ENCODE peak calls at places on chromosomes 2 and 18, in five cellular contexts. H is effector memory CD4-positive, alpha-beta T cell; N is SJSA1; F is psoas muscle; U is right cardiac atrium. A is an unnamed sample.
A peak's percentile ranks its signal among the peaks of the same experiment; 100 is the strongest.

GRCh38 chr18:31045599-31045998 is 3.1 kb upstream of the DSC3 start:
- DNase-seq in H (no peak), N (no peak), F (no peak), U (no peak), A (no peak)

GRCh38 chr2:203759692-203760365 is 53.4 kb downstream of the CD28 start:
- DNase-seq in H (no peak), N (peak; percentile 53), F (peak; percentile 22), U (no peak), A (peak; percentile 74)

GRCh38 chr18:50218432-50219197 is 23.7 kb upstream of the MYO5B start:
- DNase-seq in H (peak; percentile 20), N (no peak), F (no peak), U (no peak), A (no peak)

GRCh38 chr2:19850526-19851050 is 51.2 kb downstream of the TTC32 start:
- DNase-seq in H (no peak), N (peak; percentile 26), F (no peak), U (no peak), A (no peak)

GRCh38 chr2:88521445-88522070 is 69.1 kb upstream of the FOXI3 start:
- DNase-seq in H (no peak), N (no peak), F (no peak), U (no peak), A (peak; percentile 8)

GRCh38 chr2:96116879-96117533 is 635 bp upstream of the ADRA2B start:
- DNase-seq in H (peak; percentile 41), N (no peak), F (peak; percentile 55), U (peak; percentile 80), A (no peak)

GRCh38 chr18:47983946-47984345 is 53.5 kb upstream of the SMAD2 start:
- DNase-seq in H (no peak), N (no peak), F (no peak), U (peak; percentile 2), A (no peak)

GRCh38 chr2:226352941-226353558 is 446.6 kb downstream of the IRS1 start:
- DNase-seq in H (no peak), N (no peak), F (peak; percentile 19), U (no peak), A (no peak)

GRCh38 chr2:156189143-156189542 is 143.4 kb downstream of the NR4A2 start:
- DNase-seq in H (no peak), N (no peak), F (no peak), U (no peak), A (no peak)

GRCh38 chr2:152466925-152467676 is 132.1 kb downstream of the FMNL2 start:
- DNase-seq in H (no peak), N (no peak), F (no peak), U (no peak), A (peak; percentile 17)

GRCh38 chr2:217398860-217399259 is 539.0 kb upstream of the TNP1 start:
- DNase-seq in H (no peak), N (no peak), F (no peak), U (no peak), A (no peak)

GRCh38 chr2:110157153-110157793 is 41.7 kb upstream of the MALL start:
- DNase-seq in H (no peak), N (no peak), F (no peak), U (no peak), A (peak; percentile 58)

GRCh38 chr18:78672862-78673446 is 306.7 kb upstream of the SALL3 start:
- DNase-seq in H (no peak), N (no peak), F (no peak), U (no peak), A (no peak)

GRCh38 chr18:24992491-24992890 is 359.5 kb downstream of the ZNF521 start:
- DNase-seq in H (no peak), N (no peak), F (no peak), U (no peak), A (no peak)

GRCh38 chr2:35787302-35788031 is 568.1 kb upstream of the CRIM1 start:
- DNase-seq in H (no peak), N (no peak), F (no peak), U (no peak), A (no peak)

GRCh38 chr2:148645925-148646559 is 1.5 kb downstream of the EPC2 start:
- DNase-seq in H (peak; percentile 70), N (peak; percentile 63), F (no peak), U (no peak), A (peak; percentile 77)

GRCh38 chr2:134575888-134576287 is 142.9 kb downstream of the TMEM163 start:
- DNase-seq in H (no peak), N (no peak), F (no peak), U (no peak), A (no peak)

GRCh38 chr2:107511970-107512789 is 314.5 kb upstream of the RGPD4 start:
- DNase-seq in H (no peak), N (no peak), F (no peak), U (no peak), A (no peak)

GRCh38 chr2:173750831-173751230 is 214.3 kb downstream of the SP3 start:
- DNase-seq in H (no peak), N (no peak), F (no peak), U (no peak), A (no peak)

GRCh38 chr2:216635171-216635570 is 2.0 kb downstream of the IGFBP2 start:
- DNase-seq in H (no peak), N (no peak), F (no peak), U (no peak), A (no peak)

GRCh38 chr2:62654423-62654791 is 51.1 kb upstream of the EHBP1 start:
- DNase-seq in H (no peak), N (peak; percentile 56), F (no peak), U (no peak), A (peak; percentile 96)

GRCh38 chr2:181306785-181307184 is 150.4 kb upstream of the ITGA4 start:
- DNase-seq in H (no peak), N (no peak), F (no peak), U (no peak), A (no peak)

GRCh38 chr2:40606862-40607261 is 155.0 kb upstream of the SLC8A1 start:
- DNase-seq in H (no peak), N (no peak), F (no peak), U (no peak), A (no peak)

GRCh38 chr18:49668583-49669290 is 106.9 kb downstream of the LIPG start:
- DNase-seq in H (no peak), N (no peak), F (no peak), U (peak; percentile 78), A (no peak)

GRCh38 chr2:210814626-210815025 is 258.2 kb downstream of the CPS1 start:
- DNase-seq in H (no peak), N (no peak), F (no peak), U (no peak), A (no peak)

GRCh38 chr2:238019962-238020361 is 40.8 kb upstream of the SCLY start:
- DNase-seq in H (no peak), N (no peak), F (no peak), U (no peak), A (no peak)

GRCh38 chr2:14720319-14720718 is 87.8 kb downstream of the LRATD1 start:
- DNase-seq in H (no peak), N (no peak), F (no peak), U (no peak), A (no peak)

GRCh38 chr18:78875268-78875997 is 104.2 kb upstream of the SALL3 start:
- DNase-seq in H (no peak), N (no peak), F (no peak), U (no peak), A (no peak)

GRCh38 chr18:3664563-3665178 is 214.7 kb downstream of the TGIF1 start:
- DNase-seq in H (no peak), N (no peak), F (no peak), U (no peak), A (no peak)

GRCh38 chr18:3665780-3666525 is 216.0 kb downstream of the TGIF1 start:
- DNase-seq in H (peak; percentile 61), N (peak; percentile 76), F (peak; percentile 73), U (peak; percentile 88), A (peak; percentile 78)

GRCh38 chr18:3661989-3662388 is 212.0 kb downstream of the TGIF1 start:
- DNase-seq in H (no peak), N (no peak), F (no peak), U (no peak), A (no peak)

GRCh38 chr18:3665187-3665586 is 215.2 kb downstream of the TGIF1 start:
- DNase-seq in H (no peak), N (no peak), F (no peak), U (no peak), A (no peak)

GRCh38 chr18:3663870-3664512 is 214.0 kb downstream of the TGIF1 start:
- DNase-seq in H (no peak), N (no peak), F (no peak), U (no peak), A (no peak)
- H3K27ac ChIP-seq in H (no peak overlapping the region), N (no peak overlapping the region), F (no peak overlapping the region), U (no peak overlapping the region), A (peak overlapping the region; percentile 96)

GRCh38 chr2:46309052-46309953 is 12.1 kb downstream of the EPAS1 start:
- DNase-seq in H (no peak), N (no peak), F (no peak), U (no peak), A (peak; percentile 52)

GRCh38 chr2:46313063-46313462 is 15.9 kb downstream of the EPAS1 start:
- DNase-seq in H (no peak), N (no peak), F (no peak), U (no peak), A (no peak)

GRCh38 chr2:46310446-46310845 is 13.2 kb downstream of the EPAS1 start:
- DNase-seq in H (no peak), N (no peak), F (no peak), U (no peak), A (no peak)

GRCh38 chr2:46314065-46314835 is 17.0 kb downstream of the EPAS1 start:
- DNase-seq in H (no peak), N (no peak), F (no peak), U (no peak), A (no peak)

DNA sequence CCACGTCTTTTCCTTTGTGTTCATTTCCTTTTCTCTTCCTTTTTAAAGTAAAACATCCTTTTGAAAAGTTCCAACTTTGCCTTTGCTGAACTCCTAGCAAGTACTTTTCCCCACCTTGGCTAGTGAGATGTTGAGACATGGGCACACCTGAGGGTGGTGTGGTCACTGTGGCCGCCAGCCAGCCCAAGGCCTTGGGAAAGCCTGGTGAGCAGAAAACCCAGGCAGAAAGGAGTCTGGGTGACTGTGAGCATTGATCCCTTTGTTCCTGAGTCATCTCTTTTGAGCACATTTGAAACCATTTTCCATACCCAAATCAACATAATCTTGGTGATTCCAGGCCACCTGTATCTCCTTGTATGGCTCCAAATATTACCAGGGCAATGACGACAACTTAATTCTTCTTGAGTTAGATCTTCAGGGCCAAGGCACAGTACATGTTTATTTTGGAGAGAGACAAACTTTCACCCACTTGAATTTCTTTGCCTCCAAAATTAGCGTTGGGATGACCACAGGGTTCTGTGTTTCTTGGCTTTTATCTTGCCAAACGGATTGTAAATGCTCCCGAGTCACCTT is 14.5 kb downstream of the EPAS1 start:
- DNase-seq in H (no peak), N (no peak), F (no peak), U (no peak), A (peak; percentile 63)
- H3K27ac ChIP-seq in H (no peak overlapping the region), N (no peak overlapping the region), F (peak overlapping the region; percentile 46), U (peak overlapping the region; percentile 95), A (peak overlapping the region; percentile 58)

GRCh38 chr2:223995569-223995968 is 38.3 kb downstream of the MRPL44 start:
- DNase-seq in H (no peak), N (no peak), F (no peak), U (no peak), A (no peak)
- H3K27ac ChIP-seq in H (no peak overlapping the region), N (no peak overlapping the region), F (no peak overlapping the region), U (no peak overlapping the region), A (peak overlapping the region; percentile 2)

DNA sequence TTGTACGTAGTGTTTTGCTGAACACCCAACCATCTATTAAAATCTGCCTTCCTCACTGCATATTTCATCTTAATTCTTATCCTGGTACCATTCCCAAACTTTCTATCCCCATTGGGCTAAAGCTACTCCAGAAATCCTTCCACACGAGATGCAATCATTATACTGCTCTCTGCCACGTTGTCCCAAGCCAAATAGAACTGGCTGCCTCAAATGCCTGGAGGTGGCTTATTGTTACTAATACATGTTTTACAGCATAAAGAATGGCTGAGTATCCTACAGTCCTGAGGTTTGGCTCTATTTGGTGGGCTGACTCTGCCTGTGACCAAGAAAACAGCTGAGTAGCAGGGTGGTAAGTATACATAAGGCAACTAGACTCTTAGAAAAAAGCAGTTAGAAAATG is 306.0 kb upstream of the ACVR2A start:
- DNase-seq in H (no peak), N (no peak), F (no peak), U (no peak), A (no peak)
- H3K27ac ChIP-seq in H (no peak overlapping the region), N (no peak overlapping the region), F (no peak overlapping the region), U (no peak overlapping the region), A (no peak overlapping the region)